ENCODE peak calls at places on chromosomes 2 and 18, in five cellular contexts. T is fibroblast of mammary gland, W is foreskin fibroblast, K is OCI-LY7, B is heart right ventricle. H is an unnamed sample.

GRCh38 chr18:49052891-49053644 is 102.3 kb upstream of the SMAD7 start:
- DNase-seq in T (peak; percentile 91), W (peak; percentile 88), K (no peak), B (no peak), H (no peak)

GRCh38 chr18:42052137-42052708 is 97.2 kb downstream of the PIK3C3 start:
- DNase-seq in T (peak; percentile 53), W (peak; percentile 52), K (peak; percentile 8), B (no peak), H (no peak)

GRCh38 chr2:118032169-118033013 is 18.5 kb upstream of the CCDC93 start:
- DNase-seq in T (peak; percentile 46), W (peak; percentile 71), K (peak; percentile 69), B (no peak), H (no peak)

GRCh38 chr18:29087616-29088246 is 910.8 kb upstream of the CDH2 start:
- DNase-seq in T (no peak), W (no peak), K (no peak), B (no peak), H (no peak)

GRCh38 chr18:58590231-58590630 is 38.7 kb downstream of the ALPK2 start:
- DNase-seq in T (peak; percentile 71), W (peak; percentile 68), K (no peak), B (no peak), H (no peak)

GRCh38 chr2:54629914-54630609 is 93.4 kb upstream of the EML6 start:
- DNase-seq in T (peak; percentile 78), W (peak; percentile 36), K (no peak), B (peak; percentile 81), H (no peak)

GRCh38 chr2:54086157-54086556 is 29.3 kb upstream of the ACYP2 start:
- DNase-seq in T (no peak), W (no peak), K (no peak), B (no peak), H (no peak)

GRCh38 chr2:69946351-69947077 is 14.9 kb downstream of the ASPRV1 start:
- DNase-seq in T (peak; percentile 64), W (peak; percentile 71), K (peak; percentile 44), B (no peak), H (peak; percentile 26)

GRCh38 chr2:71938659-71939587 is 208.7 kb downstream of the CYP26B1 start:
- DNase-seq in T (no peak), W (no peak), K (no peak), B (no peak), H (no peak)

GRCh38 chr2:97741686-97742085 is 28.3 kb downstream of the ZAP70 start:
- DNase-seq in T (no peak), W (no peak), K (no peak), B (no peak), H (no peak)

GRCh38 chr2:125652260-125652659 is 1003.7 kb upstream of the GYPC start:
- DNase-seq in T (no peak), W (no peak), K (no peak), B (no peak), H (no peak)

GRCh38 chr2:75292826-75293225 is 93.5 kb upstream of the TACR1 start:
- DNase-seq in T (peak; percentile 90), W (peak; percentile 74), K (no peak), B (no peak), H (no peak)

GRCh38 chr18:75124551-75124950 is 84.4 kb downstream of the PTGR3 start:
- DNase-seq in T (no peak), W (no peak), K (no peak), B (no peak), H (no peak)

GRCh38 chr18:75124967-75125358 is 84.0 kb downstream of the PTGR3 start:
- DNase-seq in T (no peak), W (no peak), K (no peak), B (no peak), H (no peak)

GRCh38 chr18:75128051-75128605 is 80.8 kb downstream of the PTGR3 start:
- DNase-seq in T (no peak), W (no peak), K (no peak), B (no peak), H (no peak)

GRCh38 chr18:75127143-75128021 is 81.6 kb downstream of the PTGR3 start:
- DNase-seq in T (no peak), W (no peak), K (no peak), B (no peak), H (no peak)

GRCh38 chr18:75125359-75126331 is 83.3 kb downstream of the PTGR3 start:
- DNase-seq in T (no peak), W (no peak), K (no peak), B (no peak), H (no peak)
- TF ChIP-seq CTCF in T (no peak), W (no peak), K (no peak), B (no peak), H (no peak)

GRCh38 chr2:147288131-147288530 is 556.7 kb upstream of the ACVR2A start:
- DNase-seq in T (no peak), W (no peak), K (no peak), B (no peak), H (peak; percentile 19)
- H3K4me3 ChIP-seq in T (no peak overlapping the region), W (no peak overlapping the region), K (no peak overlapping the region), B (no peak overlapping the region), H (no peak overlapping the region)

GRCh38 chr2:219078126-219078525 is 17.4 kb upstream of the IHH start:
- DNase-seq in T (peak; percentile 13), W (peak; percentile 17), K (no peak), B (no peak), H (no peak)
- TF ChIP-seq CTCF in T (peak; percentile 37), W (no peak), K (peak; percentile 47), B (no peak), H (no peak)

GRCh38 chr2:133817680-133818566 is 249.7 kb upstream of the NCKAP5 start:
- DNase-seq in T (peak; percentile 89), W (peak; percentile 95), K (no peak), B (no peak), H (no peak)
- H3K4me3 ChIP-seq in T (no peak overlapping the region), W (no peak overlapping the region), K (no peak overlapping the region), B (no peak overlapping the region), H (no peak overlapping the region)

DNA sequence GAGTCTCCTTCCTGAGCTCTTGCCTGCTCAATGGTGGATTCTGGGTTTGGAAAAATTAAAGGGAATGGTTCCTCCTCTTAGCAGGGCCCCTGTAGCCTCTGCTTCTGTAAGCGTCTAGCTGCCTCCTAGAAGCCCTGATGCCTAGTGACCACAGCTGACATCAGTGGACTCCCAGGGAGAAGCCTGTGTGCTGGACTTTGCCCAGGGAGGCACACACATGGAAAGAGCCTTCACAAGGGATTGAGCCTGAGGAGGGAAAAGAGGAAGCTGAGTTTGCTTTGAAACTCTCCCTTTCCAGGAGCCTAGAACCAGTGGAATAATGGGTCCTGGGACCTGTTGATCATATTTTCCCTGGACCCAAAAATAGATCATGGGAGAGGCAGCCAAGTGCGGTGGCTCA is 1.4 kb upstream of the CFAP65 start:
- DNase-seq in T (no peak), W (no peak), K (no peak), B (no peak), H (no peak)
- TF ChIP-seq CTCF in T (no peak), W (no peak), K (no peak), B (no peak), H (no peak)

GRCh38 chr2:1497122-1497611 is 83.9 kb downstream of the TPO start:
- DNase-seq in T (no peak), W (no peak), K (no peak), B (no peak), H (no peak)
- H3K4me3 ChIP-seq in T (no peak overlapping the region), W (no peak overlapping the region), K (no peak overlapping the region), B (no peak overlapping the region), H (no peak overlapping the region)

GRCh38 chr2:227939271-227940027 is 68.0 kb downstream of the DAW1 start:
- DNase-seq in T (peak; percentile 54), W (peak; percentile 55), K (peak; percentile 21), B (no peak), H (no peak)
- TF ChIP-seq CTCF in T (peak; percentile 62), W (peak; percentile 52), K (peak; percentile 76), B (peak; percentile 46), H (peak; percentile 66)

GRCh38 chr2:236965841-236966096 is 119.9 kb upstream of the COPS8 start:
- DNase-seq in T (no peak), W (no peak), K (no peak), B (no peak), H (no peak)

GRCh38 chr2:236968101-236968886 is 117.4 kb upstream of the COPS8 start:
- DNase-seq in T (no peak), W (no peak), K (no peak), B (no peak), H (no peak)

GRCh38 chr2:236965021-236965840 is 120.5 kb upstream of the COPS8 start:
- DNase-seq in T (no peak), W (no peak), K (no peak), B (no peak), H (no peak)

GRCh38 chr2:236969075-236969474 is 116.6 kb upstream of the COPS8 start:
- DNase-seq in T (no peak), W (no peak), K (no peak), B (no peak), H (no peak)

GRCh38 chr2:236967499-236967783 is 118.2 kb upstream of the COPS8 start:
- DNase-seq in T (no peak), W (no peak), K (no peak), B (no peak), H (no peak)
- H3K4me3 ChIP-seq in T (no peak overlapping the region), W (no peak overlapping the region), K (no peak overlapping the region), B (no peak overlapping the region), H (no peak overlapping the region)

GRCh38 chr2:112876257-112876970 is 34.6 kb upstream of the IL37 start:
- DNase-seq in T (no peak), W (no peak), K (no peak), B (no peak), H (no peak)
- TF ChIP-seq CTCF in T (no peak), W (no peak), K (no peak), B (no peak), H (no peak)

H was measured in GM12864.